ENCODE peak calls at places on chromosome 21, in four cellular contexts. Q, Y, K and B are unnamed samples.

GRCh38 chr21:42009018-42009830 is 936 bp downstream of the ZBTB21 start:
- DNase-seq in Y (no peak), Q (peak; percentile 67), K (peak; percentile 61), B (peak; percentile 60)

GRCh38 chr21:43982489-43983078 is 29.5 kb upstream of the TRAPPC10 start:
- DNase-seq in Y (no peak), Q (no peak), K (no peak), B (no peak)

GRCh38 chr21:16040601-16041000 is 310.8 kb downstream of the USP25 start:
- DNase-seq in K (peak; percentile 36), Q (no peak), Y (no peak), B (peak; percentile 17)

GRCh38 chr21:27425172-27425571 is 458.3 kb upstream of the ADAMTS5 start:
- DNase-seq in Q (no peak), K (no peak), Y (no peak), B (no peak)

GRCh38 chr21:8994640-8995511 is 1526.5 kb upstream of the TPTE start:
- DNase-seq in Y (no peak), Q (peak; percentile 69), K (no peak), B (no peak)

GRCh38 chr21:23119491-23119890 is 2121.3 kb downstream of the NCAM2 start:
- DNase-seq in Y (no peak), K (no peak), Q (no peak), B (no peak)

GRCh38 chr21:27083144-27083543 is 116.3 kb upstream of the ADAMTS5 start:
- DNase-seq in Y (no peak), Q (no peak), K (no peak), B (no peak)

GRCh38 chr21:28714795-28715464 is 277.7 kb downstream of the LTN1 start:
- DNase-seq in Y (no peak), K (peak; percentile 88), Q (no peak), B (peak; percentile 57)

GRCh38 chr21:16419188-16419874 is 689.5 kb downstream of the USP25 start:
- DNase-seq in Y (no peak), K (peak; percentile 98), Q (no peak), B (peak; percentile 50)

GRCh38 chr21:29078884-29079765 is 5.7 kb upstream of the CCT8 start:
- DNase-seq in Q (peak; percentile 35), K (peak; percentile 14), Y (no peak), B (no peak)

GRCh38 chr21:26169061-26169610 is 1.4 kb downstream of the APP start:
- DNase-seq in Q (no peak), K (peak; percentile 68), Y (peak; percentile 29), B (peak; percentile 60)

GRCh38 chr21:25733859-25734653 is 648 bp downstream of the ATP5PF start:
- DNase-seq in K (peak; percentile 36), Y (no peak), Q (peak; percentile 65), B (peak; percentile 20)

GRCh38 chr21:27085387-27085786 is 118.5 kb upstream of the ADAMTS5 start:
- DNase-seq in Y (no peak), Q (no peak), K (no peak), B (no peak)

GRCh38 chr21:15441999-15442398 is 287.8 kb upstream of the USP25 start:
- DNase-seq in Q (no peak), K (no peak), Y (no peak), B (no peak)

GRCh38 chr21:28069446-28069845 is 923.2 kb downstream of the LTN1 start:
- DNase-seq in Q (no peak), Y (no peak), K (peak; percentile 80), B (peak; percentile 38)

GRCh38 chr21:39630191-39630591 is 17.5 kb downstream of the B3GALT5 start:
- DNase-seq in Q (no peak), K (peak; percentile 79), Y (peak; percentile 68), B (no peak)

GRCh38 chr21:14878971-14879370 is 185.8 kb downstream of the NRIP1 start:
- DNase-seq in Y (no peak), Q (no peak), K (no peak), B (peak; percentile 70)

GRCh38 chr21:43343992-43344886 is 82.7 kb downstream of the SIK1 start:
- DNase-seq in Y (no peak), K (no peak), Q (no peak), B (no peak)

GRCh38 chr21:23986987-23987386 is 1620.3 kb downstream of the MRPL39 start:
- DNase-seq in Q (no peak), K (no peak), Y (no peak), B (no peak)

GRCh38 chr21:14573244-14573643 is 27.1 kb upstream of the SAMSN1 start:
- DNase-seq in K (no peak), Q (no peak), Y (no peak), B (no peak)

GRCh38 chr21:29384608-29385359 is 86.1 kb downstream of the BACH1 start:
- DNase-seq in Q (no peak), Y (no peak), K (peak; percentile 22), B (no peak)

GRCh38 chr21:22536511-22536910 is 1538.3 kb downstream of the NCAM2 start:
- DNase-seq in K (no peak), Y (no peak), Q (peak; percentile 1), B (no peak)

GRCh38 chr21:15444118-15444960 is 285.4 kb upstream of the USP25 start:
- DNase-seq in Y (no peak), K (no peak), Q (no peak), B (no peak)

GRCh38 chr21:42261832-42262200 is 42.9 kb downstream of the ABCG1 start:
- DNase-seq in Q (no peak), Y (no peak), K (no peak), B (no peak)

GRCh38 chr21:22691643-22692042 is 1693.4 kb downstream of the NCAM2 start:
- DNase-seq in K (no peak), Q (no peak), Y (no peak), B (no peak)

GRCh38 chr21:25507522-25507921 is 99.8 kb downstream of the MRPL39 start:
- DNase-seq in Q (no peak), K (no peak), Y (no peak), B (no peak)

GRCh38 chr21:43613755-43614638 is 45.3 kb downstream of the HSF2BP start:
- DNase-seq in K (peak; percentile 56), Q (peak; percentile 48), Y (no peak), B (no peak)

GRCh38 chr21:41817877-41818855 is 51.3 kb upstream of the RIPK4 start:
- DNase-seq in Y (no peak), Q (no peak), K (no peak), B (no peak)

GRCh38 chr21:17467392-17467791 is 45.5 kb upstream of the CXADR start:
- DNase-seq in K (no peak), Q (no peak), Y (no peak), B (no peak)

GRCh38 chr21:43903451-43904091 is 38.5 kb downstream of the AGPAT3 start:
- DNase-seq in Y (no peak), Q (no peak), K (no peak), B (no peak)

GRCh38 chr21:42254631-42255030 is 35.7 kb downstream of the ABCG1 start:
- DNase-seq in Q (no peak), Y (no peak), K (no peak), B (no peak)

GRCh38 chr21:46377789-46378188 is 53.8 kb downstream of the PCNT start:
- DNase-seq in Q (no peak), Y (no peak), K (no peak), B (peak; percentile 45)

GRCh38 chr21:46379691-46380090 is 55.7 kb downstream of the PCNT start:
- DNase-seq in K (no peak), Y (no peak), Q (no peak), B (no peak)

GRCh38 chr21:46381521-46381920 is 57.6 kb downstream of the PCNT start:
- DNase-seq in Q (no peak), K (no peak), Y (no peak), B (no peak)

GRCh38 chr21:46376856-46377453 is 53.0 kb downstream of the PCNT start:
- DNase-seq in Y (no peak), K (no peak), Q (no peak), B (no peak)

GRCh38 chr21:46379105-46379504 is 55.1 kb downstream of the PCNT start:
- DNase-seq in K (no peak), Y (no peak), Q (no peak), B (no peak)
- H3K4me2 ChIP-seq in K (no peak overlapping the region), Y (no peak overlapping the region), Q (no peak overlapping the region), B (no peak overlapping the region)

GRCh38 chr21:36703626-36704280 is 4.8 kb downstream of the SIM2 start:
- DNase-seq in K (no peak), Q (no peak), Y (no peak), B (no peak)

GRCh38 chr21:36704281-36704957 is 5.5 kb downstream of the SIM2 start:
- DNase-seq in K (no peak), Q (no peak), Y (no peak), B (no peak)

GRCh38 chr21:36705679-36706481 is 7.0 kb downstream of the SIM2 start:
- DNase-seq in Q (peak; percentile 17), Y (no peak), K (no peak), B (no peak)

GRCh38 chr21:36706482-36706852 is 7.6 kb downstream of the SIM2 start:
- DNase-seq in K (no peak), Q (no peak), Y (no peak), B (no peak)

GRCh38 chr21:36704958-36705678 is 6.2 kb downstream of the SIM2 start:
- DNase-seq in Q (no peak), Y (no peak), K (no peak), B (no peak)
- TF ChIP-seq EZH2 in Q (no peak), Y (no peak), K (peak; percentile 38), B (peak; percentile 88)

GRCh38 chr21:34881421-34881820 is 167.7 kb downstream of the RUNX1 start:
- DNase-seq in Y (no peak), K (peak; percentile 89), Q (no peak), B (no peak)

GRCh38 chr21:34882719-34883131 is 166.4 kb downstream of the RUNX1 start:
- DNase-seq in Q (no peak), K (no peak), Y (no peak), B (no peak)

GRCh38 chr21:34880401-34880800 is 168.7 kb downstream of the RUNX1 start:
- DNase-seq in Q (no peak), Y (no peak), K (no peak), B (no peak)

GRCh38 chr21:34883501-34884271 is 165.4 kb downstream of the RUNX1 start:
- DNase-seq in K (no peak), Q (no peak), Y (no peak), B (no peak)

DNA sequence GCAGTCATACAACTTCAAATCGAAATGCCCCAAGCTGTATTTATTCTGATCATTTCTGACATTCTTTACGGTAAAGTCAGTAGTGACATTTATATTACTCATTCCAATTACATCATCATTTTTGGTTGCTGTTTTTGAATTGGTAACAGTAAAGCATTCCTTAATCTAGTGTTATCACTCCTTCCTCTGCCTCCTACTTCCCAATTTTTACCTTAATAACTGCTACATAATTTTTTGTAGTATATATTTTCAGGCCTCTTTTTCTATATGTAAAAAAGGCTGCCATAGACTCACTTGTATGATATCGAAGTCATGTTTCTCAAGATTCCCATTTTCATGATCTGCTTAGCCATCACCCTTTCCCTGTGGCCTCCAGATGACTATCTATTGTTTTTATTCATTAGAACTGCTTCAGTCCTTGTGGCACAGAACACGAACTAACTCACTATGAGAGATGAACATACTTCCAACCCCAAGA is 167.2 kb downstream of the RUNX1 start:
- DNase-seq in Y (no peak), K (peak; percentile 91), Q (no peak), B (peak; percentile 82)
- H3K4me2 ChIP-seq in Y (peak overlapping the region; percentile 67), K (peak overlapping the region; percentile 94), Q (peak overlapping the region; percentile 69), B (peak overlapping the region; percentile 95)

GRCh38 chr21:36694593-36695282 is 4.2 kb upstream of the SIM2 start:
- DNase-seq in Q (no peak), Y (no peak), K (no peak), B (no peak)
- TF ChIP-seq EZH2 in Q (no peak), Y (no peak), K (no peak), B (peak; percentile 23)